ENCODE peak calls at places on chromosomes 7 and 10, in seven cellular contexts. One of them, this sample, is unnamed.

GRCh38 chr7:7970620-7971307 is 2.2 kb downstream of the GLCCI1 start:
- DNase-seq in psoas muscle: no peak
- DNase-seq in right atrium auricular region: no peak
- DNase-seq in fibroblast of villous mesenchyme: peak
- DNase-seq in heart left ventricle: no peak
- DNase-seq in Panc1: no peak
- DNase-seq in GM23338: no peak
- DNase-seq in this sample: no peak

GRCh38 chr10:132685121-132685891 is 100.6 kb downstream of the NKX6-2 start:
- DNase-seq in psoas muscle: no peak
- DNase-seq in heart left ventricle: peak
- DNase-seq in Panc1: peak
- DNase-seq in fibroblast of villous mesenchyme: no peak
- DNase-seq in right atrium auricular region: peak
- DNase-seq in GM23338: no peak
- DNase-seq in this sample: no peak

GRCh38 chr10:130463104-130463875 is 327.1 kb downstream of the GLRX3 start:
- DNase-seq in Panc1: no peak
- DNase-seq in fibroblast of villous mesenchyme: no peak
- DNase-seq in heart left ventricle: no peak
- DNase-seq in psoas muscle: no peak
- DNase-seq in GM23338: no peak
- DNase-seq in right atrium auricular region: peak
- DNase-seq in this sample: no peak

GRCh38 chr7:29109356-29109755 is 37.0 kb downstream of the CPVL start:
- DNase-seq in right atrium auricular region: no peak
- DNase-seq in Panc1: no peak
- DNase-seq in fibroblast of villous mesenchyme: no peak
- DNase-seq in GM23338: no peak
- DNase-seq in psoas muscle: no peak
- DNase-seq in heart left ventricle: no peak
- DNase-seq in this sample: no peak

GRCh38 chr10:69828115-69828870 is 26.6 kb downstream of the COL13A1 start:
- DNase-seq in Panc1: no peak
- DNase-seq in GM23338: no peak
- DNase-seq in heart left ventricle: no peak
- DNase-seq in fibroblast of villous mesenchyme: no peak
- DNase-seq in right atrium auricular region: no peak
- DNase-seq in psoas muscle: no peak
- DNase-seq in this sample: no peak

GRCh38 chr10:15068802-15069201 is 19.8 kb downstream of the ACBD7 start:
- DNase-seq in fibroblast of villous mesenchyme: peak
- DNase-seq in right atrium auricular region: no peak
- DNase-seq in psoas muscle: no peak
- DNase-seq in Panc1: no peak
- DNase-seq in GM23338: no peak
- DNase-seq in heart left ventricle: no peak
- DNase-seq in this sample: peak

GRCh38 chr7:96238976-96239766 is 82.7 kb downstream of the SLC25A13 start:
- DNase-seq in heart left ventricle: no peak
- DNase-seq in right atrium auricular region: no peak
- DNase-seq in GM23338: no peak
- DNase-seq in fibroblast of villous mesenchyme: no peak
- DNase-seq in psoas muscle: no peak
- DNase-seq in Panc1: no peak
- DNase-seq in this sample: no peak

GRCh38 chr7:38630720-38631673 is at the start of gene AMPH:
- DNase-seq in Panc1: no peak
- DNase-seq in heart left ventricle: peak
- DNase-seq in right atrium auricular region: no peak
- DNase-seq in fibroblast of villous mesenchyme: peak
- DNase-seq in psoas muscle: peak
- DNase-seq in GM23338: peak
- DNase-seq in this sample: peak

GRCh38 chr7:121023683-121024507 is 35.4 kb downstream of the CPED1 start:
- DNase-seq in Panc1: no peak
- DNase-seq in right atrium auricular region: no peak
- DNase-seq in fibroblast of villous mesenchyme: peak
- DNase-seq in heart left ventricle: no peak
- DNase-seq in psoas muscle: no peak
- DNase-seq in GM23338: no peak
- DNase-seq in this sample: no peak

GRCh38 chr10:119669331-119669730 is 18.2 kb downstream of the BAG3 start:
- DNase-seq in GM23338: no peak
- DNase-seq in psoas muscle: no peak
- DNase-seq in Panc1: no peak
- DNase-seq in right atrium auricular region: no peak
- DNase-seq in fibroblast of villous mesenchyme: no peak
- DNase-seq in heart left ventricle: no peak
- DNase-seq in this sample: no peak

GRCh38 chr10:119666709-119667004 is 15.5 kb downstream of the BAG3 start:
- DNase-seq in right atrium auricular region: no peak
- DNase-seq in psoas muscle: no peak
- DNase-seq in heart left ventricle: no peak
- DNase-seq in Panc1: no peak
- DNase-seq in GM23338: no peak
- DNase-seq in fibroblast of villous mesenchyme: no peak
- DNase-seq in this sample: no peak

GRCh38 chr10:119668461-119668860 is 17.3 kb downstream of the BAG3 start:
- DNase-seq in psoas muscle: peak
- DNase-seq in GM23338: no peak
- DNase-seq in Panc1: no peak
- DNase-seq in right atrium auricular region: no peak
- DNase-seq in fibroblast of villous mesenchyme: no peak
- DNase-seq in heart left ventricle: no peak
- DNase-seq in this sample: no peak

GRCh38 chr10:119665901-119666708 is 14.9 kb downstream of the BAG3 start:
- DNase-seq in GM23338: no peak
- DNase-seq in heart left ventricle: no peak
- DNase-seq in Panc1: no peak
- DNase-seq in fibroblast of villous mesenchyme: peak
- DNase-seq in psoas muscle: no peak
- DNase-seq in right atrium auricular region: no peak
- DNase-seq in this sample: no peak

DNA sequence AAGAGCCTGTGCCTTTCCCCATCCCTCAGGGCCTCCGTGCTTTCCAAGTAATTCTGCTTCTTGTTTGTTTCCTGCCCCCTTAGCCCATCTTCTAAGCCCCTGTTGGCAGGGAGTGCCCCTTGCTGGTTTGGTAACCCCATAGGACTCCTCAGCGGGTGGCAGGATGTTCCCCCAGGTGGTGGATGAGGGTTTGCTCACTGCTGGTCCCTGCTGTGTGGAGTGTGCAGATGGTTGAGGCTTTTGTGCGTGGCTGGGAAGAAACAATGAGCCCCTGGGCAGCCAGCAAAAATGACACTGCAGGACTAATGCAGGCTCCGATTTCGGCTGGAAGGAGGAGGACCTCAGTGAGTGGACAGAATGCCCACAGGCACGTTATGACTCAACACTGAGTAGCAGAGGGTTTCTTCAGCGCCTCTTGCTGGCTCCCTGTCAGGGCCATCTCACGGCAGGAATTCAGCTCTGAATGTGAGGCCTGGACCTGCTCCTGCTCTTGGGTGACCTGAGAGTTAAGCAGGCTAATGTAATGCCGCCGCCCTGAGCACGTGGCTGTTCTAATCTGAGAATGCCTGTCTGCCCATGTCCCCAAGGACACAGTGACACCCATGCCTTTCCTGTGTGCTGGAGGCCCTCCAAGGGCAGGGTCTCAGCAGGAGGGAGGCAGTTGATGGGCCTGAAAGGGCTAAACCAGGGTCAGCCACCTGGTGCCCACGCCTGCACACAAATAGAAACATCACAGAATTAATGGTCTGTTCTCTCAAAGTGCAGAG is 16.6 kb downstream of the BAG3 start:
- DNase-seq in psoas muscle: peak
- DNase-seq in Panc1: peak
- DNase-seq in GM23338: no peak
- DNase-seq in heart left ventricle: peak
- DNase-seq in fibroblast of villous mesenchyme: peak
- DNase-seq in right atrium auricular region: peak
- DNase-seq in this sample: peak
- TF ChIP-seq CTCF in psoas muscle: peak
- TF ChIP-seq CTCF in Panc1: no peak
- TF ChIP-seq CTCF in GM23338: no peak
- TF ChIP-seq CTCF in heart left ventricle: no peak
- TF ChIP-seq CTCF in fibroblast of villous mesenchyme: peak
- TF ChIP-seq CTCF in right atrium auricular region: no peak
- TF ChIP-seq CTCF in this sample: peak

GRCh38 chr10:81843042-81843441 is 32.0 kb upstream of the NRG3 start:
- DNase-seq in heart left ventricle: no peak
- DNase-seq in fibroblast of villous mesenchyme: no peak
- DNase-seq in GM23338: peak
- DNase-seq in Panc1: no peak
- DNase-seq in right atrium auricular region: no peak
- DNase-seq in psoas muscle: no peak
- DNase-seq in this sample: no peak

DNA sequence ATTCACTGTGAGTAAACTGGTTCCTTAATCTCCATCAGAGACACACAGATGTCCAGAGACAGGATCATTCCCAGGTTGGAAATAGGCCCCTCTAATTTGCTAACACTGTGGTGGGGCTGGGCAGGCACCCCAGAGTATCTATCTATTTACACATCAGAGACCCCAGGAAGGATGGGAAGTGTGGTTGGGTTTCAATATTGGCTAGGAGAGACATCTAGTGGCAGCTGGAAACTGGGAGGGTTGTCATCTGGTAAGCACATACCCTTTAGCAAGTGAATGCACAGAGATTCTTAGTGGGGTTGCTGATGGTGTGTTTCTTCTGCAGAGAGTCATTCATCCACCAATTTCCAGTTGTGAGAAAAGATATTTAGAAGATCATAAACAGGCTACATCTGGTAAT is 36.0 kb upstream of the NRG3 start:
- DNase-seq in GM23338: peak
- DNase-seq in psoas muscle: no peak
- DNase-seq in heart left ventricle: no peak
- DNase-seq in fibroblast of villous mesenchyme: no peak
- DNase-seq in Panc1: no peak
- DNase-seq in right atrium auricular region: no peak
- DNase-seq in this sample: no peak
- TF ChIP-seq CTCF in GM23338: peak
- TF ChIP-seq CTCF in psoas muscle: no peak
- TF ChIP-seq CTCF in heart left ventricle: no peak
- TF ChIP-seq CTCF in fibroblast of villous mesenchyme: no peak
- TF ChIP-seq CTCF in Panc1: peak
- TF ChIP-seq CTCF in right atrium auricular region: no peak
- TF ChIP-seq CTCF in this sample: no peak

DNA sequence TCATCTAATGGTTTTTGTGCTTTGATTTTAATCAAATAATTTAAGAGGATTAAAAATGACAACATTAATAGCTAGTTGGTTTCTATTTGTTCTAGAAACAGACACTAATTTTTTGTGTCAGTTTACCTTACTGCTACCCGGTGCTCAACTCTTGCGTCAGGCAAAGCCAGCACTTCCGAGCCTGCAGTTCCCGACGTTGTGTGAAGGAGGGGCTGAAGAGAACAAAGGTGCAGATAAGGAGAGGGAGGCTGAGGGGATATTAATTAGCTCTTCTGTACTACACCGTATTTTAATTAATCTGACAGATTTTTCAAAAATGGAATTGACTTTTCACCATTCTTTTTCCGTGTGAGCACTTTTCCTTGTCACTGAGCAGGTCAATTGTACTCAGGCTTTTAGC is 650.4 kb upstream of the MKI67 start:
- DNase-seq in psoas muscle: no peak
- DNase-seq in Panc1: no peak
- DNase-seq in right atrium auricular region: no peak
- DNase-seq in heart left ventricle: no peak
- DNase-seq in fibroblast of villous mesenchyme: no peak
- DNase-seq in GM23338: peak
- DNase-seq in this sample: no peak
- TF ChIP-seq CTCF in psoas muscle: no peak
- TF ChIP-seq CTCF in Panc1: no peak
- TF ChIP-seq CTCF in right atrium auricular region: no peak
- TF ChIP-seq CTCF in heart left ventricle: no peak
- TF ChIP-seq CTCF in fibroblast of villous mesenchyme: no peak
- TF ChIP-seq CTCF in GM23338: no peak
- TF ChIP-seq CTCF in this sample: no peak

DNA sequence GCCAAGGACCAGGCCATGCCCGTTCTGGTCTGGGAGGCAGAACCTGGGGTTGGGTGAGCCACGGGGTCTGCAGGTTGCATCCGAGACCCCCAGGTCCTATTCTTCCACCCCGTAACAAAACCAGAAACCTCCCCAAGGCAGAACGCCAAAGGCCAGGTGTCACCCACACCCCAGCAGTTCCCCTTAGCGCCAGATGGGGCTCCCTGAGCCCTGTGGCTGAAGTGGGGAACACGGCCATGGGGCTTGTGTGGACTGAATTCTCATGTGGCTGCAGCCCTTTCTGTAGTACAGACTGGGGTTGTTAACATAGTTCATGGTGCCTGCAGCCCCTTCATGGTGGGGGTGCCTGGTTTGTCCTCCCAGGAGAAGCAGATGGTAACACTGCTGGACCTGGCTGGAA is 10.2 kb downstream of the BRI3 start:
- DNase-seq in psoas muscle: no peak
- DNase-seq in GM23338: peak
- DNase-seq in fibroblast of villous mesenchyme: no peak
- DNase-seq in Panc1: no peak
- DNase-seq in right atrium auricular region: no peak
- DNase-seq in heart left ventricle: no peak
- DNase-seq in this sample: no peak
- TF ChIP-seq CTCF in psoas muscle: no peak
- TF ChIP-seq CTCF in GM23338: peak
- TF ChIP-seq CTCF in fibroblast of villous mesenchyme: peak
- TF ChIP-seq CTCF in Panc1: peak
- TF ChIP-seq CTCF in right atrium auricular region: no peak
- TF ChIP-seq CTCF in heart left ventricle: peak
- TF ChIP-seq CTCF in this sample: peak

GRCh38 chr10:101749033-101749432 is 26.9 kb downstream of the FGF8 start:
- DNase-seq in fibroblast of villous mesenchyme: no peak
- DNase-seq in right atrium auricular region: no peak
- DNase-seq in GM23338: peak
- DNase-seq in Panc1: no peak
- DNase-seq in psoas muscle: no peak
- DNase-seq in heart left ventricle: no peak
- DNase-seq in this sample: no peak
- TF ChIP-seq CTCF in fibroblast of villous mesenchyme: peak
- TF ChIP-seq CTCF in right atrium auricular region: no peak
- TF ChIP-seq CTCF in GM23338: peak
- TF ChIP-seq CTCF in Panc1: no peak
- TF ChIP-seq CTCF in psoas muscle: no peak
- TF ChIP-seq CTCF in heart left ventricle: no peak
- TF ChIP-seq CTCF in this sample: no peak

GRCh38 chr10:18594574-18595156 is 56.7 kb downstream of the NSUN6 start:
- DNase-seq in fibroblast of villous mesenchyme: no peak
- DNase-seq in psoas muscle: no peak
- DNase-seq in GM23338: peak
- DNase-seq in Panc1: no peak
- DNase-seq in heart left ventricle: no peak
- DNase-seq in right atrium auricular region: no peak
- DNase-seq in this sample: no peak
- TF ChIP-seq CTCF in fibroblast of villous mesenchyme: peak
- TF ChIP-seq CTCF in psoas muscle: no peak
- TF ChIP-seq CTCF in GM23338: peak
- TF ChIP-seq CTCF in Panc1: peak
- TF ChIP-seq CTCF in heart left ventricle: peak
- TF ChIP-seq CTCF in right atrium auricular region: peak
- TF ChIP-seq CTCF in this sample: peak

GRCh38 chr7:142685877-142686508 is 63.3 kb upstream of the PRSS1 start:
- DNase-seq in Panc1: no peak
- DNase-seq in right atrium auricular region: no peak
- DNase-seq in heart left ventricle: no peak
- DNase-seq in fibroblast of villous mesenchyme: no peak
- DNase-seq in GM23338: no peak
- DNase-seq in psoas muscle: no peak
- DNase-seq in this sample: no peak
- TF ChIP-seq CTCF in Panc1: no peak
- TF ChIP-seq CTCF in right atrium auricular region: no peak
- TF ChIP-seq CTCF in heart left ventricle: no peak
- TF ChIP-seq CTCF in fibroblast of villous mesenchyme: no peak
- TF ChIP-seq CTCF in GM23338: no peak
- TF ChIP-seq CTCF in psoas muscle: no peak
- TF ChIP-seq CTCF in this sample: no peak